ENCODE peak calls at places on chromosome 13, in four cellular contexts. Z is prostate gland; B is cardiac fibroblast; J is CD8-positive, alpha-beta memory T cell. T is an unnamed sample.

GRCh38 chr13:39039033-39039432 is 777 bp downstream of the NHLRC3 start:
- DNase-seq in Z (no peak), B (no peak), J (no peak), T (no peak)

GRCh38 chr13:102769679-102770078 is 3.9 kb downstream of the TEX30 start:
- DNase-seq in Z (no peak), B (peak), J (no peak), T (no peak)

GRCh38 chr13:91280806-91281205 is 66.7 kb upstream of the MIR17HG start:
- DNase-seq in Z (no peak), B (no peak), J (no peak), T (no peak)

GRCh38 chr13:21371011-21371410 is 88.1 kb downstream of the ZDHHC20 start:
- DNase-seq in Z (no peak), B (peak), J (no peak), T (no peak)

GRCh38 chr13:39892731-39893293 is 237.3 kb downstream of the COG6 start:
- DNase-seq in Z (no peak), B (peak), J (no peak), T (peak)

GRCh38 chr13:71242191-71242590 is 624.8 kb downstream of the DACH1 start:
- DNase-seq in Z (no peak), B (peak), J (no peak), T (no peak)

GRCh38 chr13:66501187-66501586 is 728.9 kb downstream of the PCDH9 start:
- DNase-seq in Z (no peak), B (peak), J (no peak), T (no peak)

GRCh38 chr13:31987535-31988170 is 43.9 kb upstream of the FRY start:
- DNase-seq in Z (no peak), B (peak), J (no peak), T (no peak)

GRCh38 chr13:85367887-85368286 is 431.3 kb downstream of the SLITRK6 start:
- DNase-seq in Z (no peak), B (peak), J (no peak), T (no peak)

GRCh38 chr13:62482351-62482750 is 1066.7 kb upstream of the PCDH20 start:
- DNase-seq in Z (no peak), B (no peak), J (no peak), T (no peak)

GRCh38 chr13:53020764-53021332 is 7.8 kb upstream of the OLFM4 start:
- DNase-seq in Z (no peak), B (no peak), J (no peak), T (no peak)

GRCh38 chr13:40161008-40161694 is 505.3 kb downstream of the FOXO1 start:
- DNase-seq in Z (no peak), B (no peak), J (no peak), T (no peak)

GRCh38 chr13:25249001-25249543 is 38.2 kb downstream of the MTMR6 start:
- DNase-seq in Z (no peak), B (peak), J (no peak), T (no peak)

DNA sequence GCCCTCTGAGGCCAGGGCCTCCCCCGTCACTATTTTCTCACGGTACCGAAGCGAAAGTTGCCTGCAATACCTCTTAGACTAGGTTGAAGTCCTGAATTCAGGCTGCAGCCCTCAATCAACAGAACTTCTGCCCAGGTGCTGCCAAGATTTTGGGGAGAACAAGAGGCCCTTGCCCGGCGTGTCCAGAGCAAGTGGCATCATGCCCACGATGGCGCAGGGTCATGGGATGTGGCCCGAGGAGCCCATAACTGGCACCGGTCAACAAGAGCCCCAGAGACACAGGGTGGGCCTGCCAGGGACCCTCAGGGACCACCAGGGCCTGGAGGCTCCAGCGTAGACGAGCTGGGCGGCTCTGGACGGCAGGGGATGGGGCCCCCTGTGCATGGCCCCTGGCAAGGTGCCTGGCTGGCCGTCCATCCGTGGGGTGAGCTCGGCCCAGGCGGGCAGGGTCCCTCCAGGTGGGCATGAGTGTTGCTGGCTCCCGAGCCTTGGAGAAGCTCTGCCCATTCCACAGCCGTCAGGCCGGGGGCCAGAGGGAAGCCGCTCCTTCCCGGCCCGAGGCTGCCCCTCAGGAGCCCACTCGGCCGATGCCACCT is 45.1 kb downstream of the GAS6 start:
- DNase-seq in Z (no peak), B (no peak), J (no peak), T (no peak)
- H3K4me3 ChIP-seq in Z (no peak), B (no peak), J (no peak), T (no peak)

DNA sequence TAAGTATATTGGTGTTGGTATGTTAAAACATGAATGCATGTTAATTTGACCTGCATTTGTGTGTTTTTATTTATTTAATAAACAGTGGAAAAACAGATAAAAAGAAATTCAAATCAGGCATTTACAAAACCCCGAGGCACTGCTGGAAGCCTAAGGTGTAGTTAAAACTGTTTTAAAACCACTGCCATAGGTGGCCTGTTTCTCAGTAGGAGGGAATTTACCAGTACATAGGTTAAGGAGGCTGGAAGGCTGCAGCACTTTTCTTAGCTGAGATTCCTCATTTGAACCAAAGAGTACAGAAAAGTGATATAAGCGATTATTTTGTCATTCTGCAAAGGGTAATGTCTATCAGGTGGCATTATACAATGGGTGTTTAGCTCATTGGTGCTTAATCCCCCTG is 99.6 kb downstream of the PAN3 start:
- DNase-seq in Z (no peak), B (no peak), J (no peak), T (no peak)
- H3K4me3 ChIP-seq in Z (no peak), B (no peak), J (no peak), T (no peak)

GRCh38 chr13:50514249-50514648 is 329.2 kb downstream of the DLEU7 start:
- DNase-seq in Z (no peak), B (no peak), J (no peak), T (no peak)
- H3K4me3 ChIP-seq in Z (no peak), B (no peak), J (no peak), T (no peak)

DNA sequence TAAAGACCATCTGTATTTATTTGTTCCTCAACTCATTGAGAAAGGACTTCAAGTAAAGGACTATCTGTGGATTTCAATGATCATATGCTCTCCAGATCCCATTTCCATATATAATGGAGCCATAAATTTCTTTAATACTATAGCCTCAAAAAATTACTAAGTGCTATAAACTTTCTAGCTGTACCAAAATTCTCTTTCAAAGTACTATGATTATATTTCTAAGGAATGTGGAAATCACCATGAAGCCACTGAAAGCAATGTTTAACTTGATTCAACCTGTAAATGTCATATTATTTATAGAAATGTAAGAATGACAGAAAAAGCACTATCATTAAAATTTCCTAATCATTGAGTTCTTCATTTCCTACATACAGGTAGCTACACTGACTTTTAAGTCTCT is 20.7 kb downstream of the TBC1D4 start:
- DNase-seq in Z (no peak), B (no peak), J (no peak), T (no peak)
- H3K4me3 ChIP-seq in Z (no peak), B (no peak), J (no peak), T (no peak)

GRCh38 chr13:111225810-111226546 is 94.5 kb upstream of the TEX29 start:
- DNase-seq in Z (no peak), B (no peak), J (no peak), T (peak)
- H3K4me3 ChIP-seq in Z (no peak), B (no peak), J (no peak), T (no peak)

GRCh38 chr13:49543656-49544055 is 41.7 kb downstream of the RCBTB1 start:
- DNase-seq in Z (no peak), B (no peak), J (no peak), T (no peak)

GRCh38 chr13:49539746-49540145 is 44.0 kb downstream of the PHF11 start:
- DNase-seq in Z (no peak), B (no peak), J (no peak), T (no peak)

GRCh38 chr13:49538404-49538803 is 42.7 kb downstream of the PHF11 start:
- DNase-seq in Z (no peak), B (no peak), J (no peak), T (no peak)

GRCh38 chr13:49539313-49539712 is 43.6 kb downstream of the PHF11 start:
- DNase-seq in Z (no peak), B (no peak), J (no peak), T (no peak)

DNA sequence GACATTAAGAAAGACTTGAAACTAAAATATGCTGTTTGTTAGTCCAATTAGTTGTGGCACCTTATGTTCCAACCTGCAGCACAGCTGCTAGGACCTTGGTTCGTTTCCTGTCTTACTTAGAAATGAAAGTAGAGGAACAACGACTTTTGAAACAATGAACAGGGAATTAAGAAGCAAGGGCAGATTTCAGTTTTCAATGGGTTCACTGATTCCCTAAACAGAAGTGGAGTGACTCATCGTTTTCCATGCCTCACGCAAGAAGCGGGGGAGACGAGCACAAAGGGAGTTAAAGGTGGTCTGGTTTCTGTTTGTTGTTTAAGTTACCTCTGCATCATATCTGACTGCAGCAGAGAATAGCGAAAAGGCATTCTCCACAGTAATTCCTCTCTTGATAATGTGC is 44.8 kb downstream of the PHF11 start:
- DNase-seq in Z (no peak), B (peak), J (no peak), T (no peak)
- H3K4me3 ChIP-seq in Z (no peak), B (no peak), J (peak), T (no peak)